ENCODE peak calls at places on chromosomes 13 and 19, in four cellular contexts. O is HepG2, X is K562, J is A549. C is an unnamed sample. For H3K9me3, the result is how much of the 10 kb centered on the place peaks cover.

GRCh38 chr19:2375341-2376121 is 15.5 kb downstream of the TMPRSS9 start:
- DNase-seq in O (no peak), X (no peak), J (no peak), C (no peak)

GRCh38 chr19:1177322-1178114 is 3.5 kb upstream of the SBNO2 start:
- DNase-seq in O (no peak), X (no peak), J (peak), C (no peak)

GRCh38 chr19:46080561-46080960 is 39.8 kb upstream of the IGFL4 start:
- DNase-seq in O (no peak), X (no peak), J (peak), C (no peak)

GRCh38 chr13:33110386-33110712 is 94.1 kb downstream of the KL start:
- DNase-seq in O (no peak), X (no peak), J (no peak), C (no peak)

GRCh38 chr13:80690208-80690607 is 349.3 kb upstream of the SPRY2 start:
- DNase-seq in O (no peak), X (no peak), J (no peak), C (no peak)

GRCh38 chr19:15367439-15367838 is 12.1 kb downstream of the AKAP8 start:
- DNase-seq in O (no peak), X (no peak), J (no peak), C (no peak)

GRCh38 chr13:90201198-90201597 is 1146.3 kb upstream of the MIR17HG start:
- DNase-seq in O (no peak), X (no peak), J (no peak), C (no peak)

GRCh38 chr13:31913459-31913858 is 118.1 kb upstream of the FRY start:
- DNase-seq in O (no peak), X (no peak), J (no peak), C (no peak)

GRCh38 chr13:114062754-114063153 is 69.7 kb downstream of the RASA3 start:
- DNase-seq in O (no peak), X (no peak), J (no peak), C (no peak)

GRCh38 chr13:109135018-109135417 is 505.6 kb downstream of the MYO16 start:
- DNase-seq in O (no peak), X (no peak), J (peak), C (no peak)

GRCh38 chr19:12194827-12195500 is 32.1 kb downstream of the ZNF136 start:
- DNase-seq in O (no peak), X (no peak), J (no peak), C (peak)

GRCh38 chr19:11535792-11536595 is 2.7 kb upstream of the CNN1 start:
- DNase-seq in O (peak), X (peak), J (peak), C (peak)

GRCh38 chr19:15115080-15115479 is 7.9 kb downstream of the SYDE1 start:
- DNase-seq in O (no peak), X (no peak), J (no peak), C (peak)

GRCh38 chr19:4742717-4743646 is 19.3 kb upstream of the DPP9 start:
- DNase-seq in O (no peak), X (no peak), J (no peak), C (no peak)

GRCh38 chr13:99601535-99601934 is 100.3 kb downstream of the TM9SF2 start:
- DNase-seq in O (no peak), X (no peak), J (no peak), C (no peak)

DNA sequence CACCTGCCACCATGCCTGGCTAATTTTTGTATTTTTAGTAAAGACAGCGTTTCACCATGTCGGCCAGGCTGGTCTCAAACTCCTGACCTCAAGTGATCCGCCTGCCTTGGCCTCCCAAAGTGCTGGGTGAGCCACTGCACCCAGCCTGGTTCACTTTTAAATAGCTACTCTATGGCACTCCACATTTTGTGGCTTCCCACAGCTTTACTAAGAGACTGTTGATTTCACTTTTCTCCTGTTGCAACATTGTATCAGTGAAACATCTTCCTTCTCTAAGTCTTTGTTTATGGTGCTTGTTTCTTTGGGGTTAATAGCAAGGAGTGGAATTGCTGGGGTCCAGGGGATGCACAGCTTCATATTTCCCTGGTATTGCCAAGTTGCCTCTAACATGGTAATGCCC is 12.3 kb downstream of the TMEM38A start:
- DNase-seq in O (no peak), X (no peak), J (no peak), C (no peak)
- TF ChIP-seq EP300 in O (no peak), X (no peak), J (no peak), C (no peak)

DNA sequence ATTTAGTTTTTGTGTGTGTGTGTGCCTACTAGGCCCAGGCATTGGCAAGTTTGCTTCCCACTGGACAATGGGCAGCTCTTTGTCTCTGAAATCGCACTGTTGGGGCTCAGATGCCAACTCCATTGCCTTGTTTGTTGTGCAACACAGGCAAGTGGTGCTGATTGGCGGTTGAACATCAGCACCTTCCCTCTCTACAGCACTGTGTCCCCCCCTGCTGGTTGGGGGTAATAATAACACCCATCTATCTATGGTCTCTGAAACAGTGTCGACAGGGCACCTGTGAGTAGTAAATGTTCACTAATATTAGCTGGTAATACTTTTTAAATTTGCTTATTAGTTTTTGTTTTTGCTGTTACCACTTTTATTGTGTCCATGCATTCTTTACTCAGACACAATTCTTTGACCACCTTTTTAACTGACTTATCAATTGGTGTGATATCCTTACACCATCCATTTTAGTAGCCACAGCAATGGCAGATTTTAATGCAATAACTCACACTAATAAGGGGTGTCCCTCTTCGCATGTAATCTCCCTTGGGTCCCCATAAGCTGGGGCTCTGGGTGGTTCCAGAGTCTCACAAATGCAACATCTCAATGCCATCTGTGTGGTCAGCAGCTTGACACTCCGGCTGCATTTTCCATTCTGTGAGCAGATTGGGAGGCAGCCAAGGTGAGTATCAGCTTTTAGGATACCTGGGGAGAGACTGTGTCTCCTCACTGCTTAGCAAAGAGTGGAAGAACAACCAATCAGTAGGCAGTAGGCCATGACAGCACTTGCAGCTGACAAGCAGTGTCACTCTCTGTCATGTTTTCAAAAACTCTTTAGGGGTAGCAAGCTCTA is 47.7 kb upstream of the UQCRFS1 start:
- DNase-seq in O (peak), X (peak), J (peak), C (no peak)
- TF ChIP-seq CTCF in O (peak), X (peak), J (peak), C (peak)

GRCh38 chr19:9381367-9381785 is 18.6 kb downstream of the ZNF177 start:
- DNase-seq in O (no peak), X (no peak), J (peak), C (no peak)
- H3K9me3 ChIP-seq in O (half or more), X (under half), J (half or more), C (half or more)

DNA sequence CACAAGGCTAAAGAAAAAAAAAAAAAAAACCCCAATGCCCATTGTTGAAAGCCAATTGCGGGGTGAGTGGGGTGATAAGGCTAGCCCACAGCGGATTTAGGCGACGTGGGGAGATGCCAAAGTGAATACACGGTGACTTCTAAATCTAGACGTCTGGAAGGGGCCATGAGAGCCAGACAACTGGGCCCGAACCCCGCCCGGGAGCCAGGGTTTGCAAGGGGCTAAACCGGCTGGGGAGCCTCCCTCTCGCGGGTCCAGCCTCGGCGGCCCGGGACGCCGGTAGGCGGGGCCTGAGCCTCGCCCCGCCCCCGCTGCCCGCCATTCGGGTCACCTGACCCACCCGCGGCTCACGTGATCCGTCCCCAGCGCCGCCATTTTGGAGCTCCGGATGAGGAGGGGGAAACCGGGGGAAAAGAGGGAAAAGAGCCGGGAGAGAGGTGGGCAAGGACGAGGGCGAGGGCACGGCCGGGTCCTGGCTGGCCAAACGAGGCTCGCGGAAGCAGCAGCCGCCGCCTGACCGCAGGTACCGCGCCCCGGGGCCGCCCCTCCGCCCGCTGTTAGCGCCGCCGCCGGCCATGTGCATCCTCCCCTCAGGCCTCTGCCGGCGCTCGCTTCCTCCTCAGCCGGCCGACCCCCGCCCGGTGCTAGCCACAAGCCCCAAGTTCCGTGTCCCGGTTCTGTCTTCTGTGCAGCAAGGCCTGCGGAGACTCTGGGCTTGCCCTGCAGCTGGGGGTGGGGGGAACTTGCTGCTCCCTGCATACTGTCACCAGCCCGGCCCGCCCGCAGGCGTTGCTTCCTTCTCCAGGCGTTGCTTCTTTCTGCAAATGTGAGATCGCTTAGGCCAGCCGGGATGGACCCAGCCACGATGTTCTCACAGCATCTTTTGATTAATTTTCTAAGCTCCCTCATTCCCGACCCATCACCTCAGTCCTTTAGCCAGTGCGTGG is at the start of gene ZNF507:
- DNase-seq in O (peak), X (peak), J (peak), C (peak)
- TF ChIP-seq EP300 in O (no peak), X (no peak), J (no peak), C (no peak)

DNA sequence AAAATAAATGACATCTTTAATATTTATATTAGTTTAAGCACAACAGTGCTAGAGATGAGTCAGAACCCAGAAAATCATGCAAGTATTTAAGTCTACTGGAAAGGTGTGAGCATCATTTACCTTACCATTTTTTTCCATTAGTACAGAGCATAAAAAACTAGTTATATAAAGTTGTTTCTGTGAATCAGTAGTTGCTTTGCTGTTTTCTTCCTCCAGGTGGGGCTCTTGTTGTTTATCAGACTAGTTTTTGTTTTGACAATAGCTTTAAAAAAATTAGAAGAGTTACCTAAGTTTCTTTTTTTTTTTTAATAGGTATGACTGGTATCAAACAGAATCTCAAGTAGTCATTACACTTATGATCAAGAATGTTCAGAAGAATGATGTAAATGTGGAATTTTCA is 12.7 kb downstream of the SUGT1 start:
- DNase-seq in O (peak), X (peak), J (peak), C (no peak)
- TF ChIP-seq CTCF in O (peak), X (peak), J (peak), C (peak)

GRCh38 chr19:7072541-7072940 is 3.0 kb downstream of the ZNF557 start:
- DNase-seq in O (no peak), X (no peak), J (no peak), C (no peak)

GRCh38 chr19:7074705-7075282 is 5.3 kb downstream of the ZNF557 start:
- DNase-seq in O (no peak), X (no peak), J (no peak), C (no peak)

GRCh38 chr19:7083076-7083956 is 13.8 kb downstream of the ZNF557 start:
- DNase-seq in O (no peak), X (no peak), J (peak), C (no peak)

GRCh38 chr19:7076151-7076550 is 6.6 kb downstream of the ZNF557 start:
- DNase-seq in O (no peak), X (no peak), J (no peak), C (no peak)

DNA sequence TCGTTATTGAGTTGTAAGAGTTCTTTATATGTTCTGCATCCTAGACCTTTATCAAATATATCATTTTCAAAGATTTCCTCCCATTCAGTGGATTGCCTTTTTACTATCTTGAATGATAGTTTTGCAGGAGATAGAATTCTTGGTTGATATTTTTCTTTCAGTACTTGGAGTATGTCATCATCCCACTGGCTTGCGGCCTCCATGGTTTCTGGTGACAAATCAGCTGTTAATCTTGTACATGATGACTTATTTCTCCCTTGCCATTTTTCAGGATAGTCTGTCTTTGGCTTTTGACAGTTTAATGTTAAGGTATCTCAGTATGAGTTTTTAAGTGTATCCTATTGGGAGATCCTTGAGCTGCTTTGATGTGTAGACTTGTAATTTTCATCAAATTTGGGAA is 8.5 kb downstream of the ZNF557 start:
- DNase-seq in O (no peak), X (no peak), J (peak), C (no peak)
- H3K9me3 ChIP-seq in O (half or more), X (under half), J (half or more), C (half or more)

GRCh38 chr19:18373892-18374629 is 11.9 kb upstream of the GDF15 start:
- DNase-seq in O (peak), X (peak), J (peak), C (peak)
- TF ChIP-seq EP300 in O (peak), X (peak), J (peak), C (peak)

C was measured in transverse colon.